ENCODE peak calls at places on chromosomes 12 and 14, in four cellular contexts. One of them, this sample, is unnamed.

GRCh38 chr14:51318777-51319176 is 78.7 kb downstream of the TMX1 start:
- DNase-seq in WTC11: no peak
- DNase-seq in cardiac muscle cell: no peak
- DNase-seq in naive thymus-derived CD4-positive, alpha-beta T cell: no peak
- DNase-seq in this sample: no peak

GRCh38 chr12:117685115-117685926 is 283.5 kb downstream of the KSR2 start:
- DNase-seq in cardiac muscle cell: peak
- DNase-seq in WTC11: peak
- DNase-seq in naive thymus-derived CD4-positive, alpha-beta T cell: no peak
- DNase-seq in this sample: no peak

GRCh38 chr12:124621296-124621660 is 53.9 kb upstream of the NCOR2 start:
- DNase-seq in WTC11: peak
- DNase-seq in cardiac muscle cell: peak
- DNase-seq in naive thymus-derived CD4-positive, alpha-beta T cell: no peak
- DNase-seq in this sample: no peak

GRCh38 chr12:46893429-46893828 is 67.6 kb upstream of the SLC38A4 start:
- DNase-seq in WTC11: no peak
- DNase-seq in naive thymus-derived CD4-positive, alpha-beta T cell: no peak
- DNase-seq in cardiac muscle cell: no peak
- DNase-seq in this sample: no peak

GRCh38 chr14:34324363-34324795 is 137.7 kb downstream of the SPTSSA start:
- DNase-seq in cardiac muscle cell: peak
- DNase-seq in WTC11: no peak
- DNase-seq in naive thymus-derived CD4-positive, alpha-beta T cell: peak
- DNase-seq in this sample: no peak

GRCh38 chr12:50058743-50059312 is 1.4 kb downstream of the ASIC1 start:
- DNase-seq in cardiac muscle cell: no peak
- DNase-seq in WTC11: no peak
- DNase-seq in naive thymus-derived CD4-positive, alpha-beta T cell: peak
- DNase-seq in this sample: no peak

GRCh38 chr14:34873591-34874385 is 1.4 kb downstream of the BAZ1A start:
- DNase-seq in cardiac muscle cell: peak
- DNase-seq in naive thymus-derived CD4-positive, alpha-beta T cell: peak
- DNase-seq in WTC11: peak
- DNase-seq in this sample: peak

GRCh38 chr12:1805441-1806081 is 14.8 kb upstream of the LRTM2 start:
- DNase-seq in cardiac muscle cell: no peak
- DNase-seq in naive thymus-derived CD4-positive, alpha-beta T cell: no peak
- DNase-seq in WTC11: peak
- DNase-seq in this sample: no peak

GRCh38 chr14:64213079-64213478 is 81.1 kb downstream of the ESR2 start:
- DNase-seq in WTC11: no peak
- DNase-seq in cardiac muscle cell: no peak
- DNase-seq in naive thymus-derived CD4-positive, alpha-beta T cell: no peak
- DNase-seq in this sample: no peak

This sample was measured in natural killer cell.